ENCODE peak calls at places on chromosome X, in five cellular contexts. One of them, this sample, is unnamed.

GRCh38 chrX:23952984-23953907 is 45.4 kb downstream of the CXorf58 start:
- DNase-seq in H9: peak
- DNase-seq in keratinocyte: no peak
- DNase-seq in MM.1S: peak
- DNase-seq in fibroblast of lung: no peak
- DNase-seq in this sample: no peak

GRCh38 chrX:45806410-45807121 is 605.9 kb upstream of the DIPK2B start:
- DNase-seq in H9: no peak
- DNase-seq in keratinocyte: no peak
- DNase-seq in MM.1S: no peak
- DNase-seq in fibroblast of lung: peak
- DNase-seq in this sample: no peak

GRCh38 chrX:76987381-76987780 is 459.8 kb upstream of the FGF16 start:
- DNase-seq in H9: peak
- DNase-seq in keratinocyte: no peak
- DNase-seq in MM.1S: no peak
- DNase-seq in fibroblast of lung: no peak
- DNase-seq in this sample: no peak

GRCh38 chrX:103415528-103415927 is 39.2 kb downstream of the BEX3 start:
- DNase-seq in H9: no peak
- DNase-seq in keratinocyte: no peak
- DNase-seq in MM.1S: no peak
- DNase-seq in fibroblast of lung: no peak
- DNase-seq in this sample: no peak

GRCh38 chrX:39928704-39929439 is 168.9 kb downstream of the BCOR start:
- DNase-seq in H9: no peak
- DNase-seq in keratinocyte: no peak
- DNase-seq in MM.1S: no peak
- DNase-seq in fibroblast of lung: no peak
- DNase-seq in this sample: no peak

GRCh38 chrX:41335590-41336331 is 1.8 kb downstream of the DDX3X start:
- DNase-seq in H9: no peak
- DNase-seq in keratinocyte: no peak
- DNase-seq in MM.1S: no peak
- DNase-seq in fibroblast of lung: peak
- DNase-seq in this sample: no peak

GRCh38 chrX:28709421-28709820 is 122.2 kb downstream of the IL1RAPL1 start:
- DNase-seq in H9: no peak
- DNase-seq in keratinocyte: no peak
- DNase-seq in MM.1S: no peak
- DNase-seq in fibroblast of lung: no peak
- DNase-seq in this sample: no peak

GRCh38 chrX:11770320-11770719 is 12.3 kb downstream of the MSL3 start:
- DNase-seq in H9: peak
- DNase-seq in keratinocyte: peak
- DNase-seq in MM.1S: peak
- DNase-seq in fibroblast of lung: peak
- DNase-seq in this sample: peak

GRCh38 chrX:77446029-77446585 is 1.1 kb upstream of the FGF16 start:
- DNase-seq in H9: peak
- DNase-seq in keratinocyte: no peak
- DNase-seq in MM.1S: peak
- DNase-seq in fibroblast of lung: no peak
- DNase-seq in this sample: no peak

GRCh38 chrX:11619426-11619825 is 46.3 kb downstream of the ARHGAP6 start:
- DNase-seq in H9: no peak
- DNase-seq in keratinocyte: no peak
- DNase-seq in MM.1S: no peak
- DNase-seq in fibroblast of lung: peak
- DNase-seq in this sample: no peak

GRCh38 chrX:123884809-123885408 is 25.1 kb downstream of the XIAP start:
- DNase-seq in H9: no peak
- DNase-seq in keratinocyte: peak
- DNase-seq in MM.1S: peak
- DNase-seq in fibroblast of lung: peak
- DNase-seq in this sample: peak

GRCh38 chrX:85993539-85994197 is 53.7 kb downstream of the CHM start:
- DNase-seq in H9: no peak
- DNase-seq in keratinocyte: no peak
- DNase-seq in MM.1S: no peak
- DNase-seq in fibroblast of lung: no peak
- DNase-seq in this sample: no peak

GRCh38 chrX:85994787-85995186 is 52.6 kb downstream of the CHM start:
- DNase-seq in H9: no peak
- DNase-seq in keratinocyte: no peak
- DNase-seq in MM.1S: no peak
- DNase-seq in fibroblast of lung: peak
- DNase-seq in this sample: no peak

GRCh38 chrX:85995641-85996040 is 51.7 kb downstream of the CHM start:
- DNase-seq in H9: no peak
- DNase-seq in keratinocyte: no peak
- DNase-seq in MM.1S: no peak
- DNase-seq in fibroblast of lung: no peak
- DNase-seq in this sample: no peak

GRCh38 chrX:85992811-85993229 is 54.5 kb downstream of the CHM start:
- DNase-seq in H9: no peak
- DNase-seq in keratinocyte: no peak
- DNase-seq in MM.1S: no peak
- DNase-seq in fibroblast of lung: peak
- DNase-seq in this sample: peak

DNA sequence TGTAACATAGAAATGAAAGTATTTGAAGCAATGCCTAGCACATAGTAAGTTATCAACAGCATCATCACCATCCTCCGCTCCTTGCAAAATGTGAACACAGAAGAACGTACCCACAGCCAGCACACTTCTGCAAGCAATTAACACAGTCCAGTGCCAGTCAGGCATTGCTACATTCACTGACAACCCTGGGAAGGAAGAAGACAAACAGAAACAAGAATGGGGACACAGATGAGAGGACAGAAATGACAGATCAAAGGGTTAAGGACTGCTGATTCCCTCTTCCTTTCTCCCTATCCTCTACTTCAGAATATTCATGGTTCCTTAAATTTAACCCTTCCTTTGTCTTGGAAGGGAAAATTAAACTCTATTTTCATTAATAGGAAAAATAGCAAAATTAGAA is 53.1 kb downstream of the CHM start:
- DNase-seq in H9: no peak
- DNase-seq in keratinocyte: no peak
- DNase-seq in MM.1S: no peak
- DNase-seq in fibroblast of lung: no peak
- DNase-seq in this sample: no peak
- H2AFZ ChIP-seq in H9: no peak
- H2AFZ ChIP-seq in keratinocyte: no peak
- H2AFZ ChIP-seq in MM.1S: no peak
- H2AFZ ChIP-seq in fibroblast of lung: no peak
- H2AFZ ChIP-seq in this sample: no peak

DNA sequence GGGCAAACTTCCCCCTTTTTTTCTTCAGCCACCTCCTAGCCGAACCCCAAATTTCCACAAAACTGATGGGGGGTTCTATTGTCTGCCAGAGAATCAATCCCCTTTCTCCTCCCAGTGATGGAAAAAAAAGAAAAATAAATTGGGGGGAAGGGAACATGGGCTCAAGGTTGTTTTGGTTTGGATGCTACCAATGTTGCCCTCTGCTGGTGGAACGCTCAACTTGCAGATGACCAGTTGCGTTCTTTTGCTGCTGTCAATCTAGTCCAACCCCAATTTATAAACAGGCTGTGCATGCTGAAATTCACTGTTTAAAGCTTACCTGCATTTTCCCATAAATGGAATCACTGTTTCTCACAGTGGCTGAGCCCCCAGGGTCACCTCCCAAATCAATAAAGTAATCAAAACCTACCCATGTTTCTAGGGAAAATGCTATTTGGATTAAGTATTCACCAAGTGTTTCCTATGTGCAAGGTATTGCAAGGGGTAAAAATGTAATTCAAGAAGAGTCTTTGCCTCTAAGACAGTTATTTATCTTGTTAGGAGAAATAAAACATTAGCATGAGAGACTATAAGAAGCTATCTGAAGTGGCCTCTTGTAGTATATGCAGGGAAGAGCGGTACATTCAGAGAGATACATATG is 116.7 kb upstream of the TMEM164 start:
- DNase-seq in H9: peak
- DNase-seq in keratinocyte: peak
- DNase-seq in MM.1S: peak
- DNase-seq in fibroblast of lung: peak
- DNase-seq in this sample: peak
- H2AFZ ChIP-seq in H9: no peak
- H2AFZ ChIP-seq in keratinocyte: no peak
- H2AFZ ChIP-seq in MM.1S: no peak
- H2AFZ ChIP-seq in fibroblast of lung: no peak
- H2AFZ ChIP-seq in this sample: no peak

GRCh38 chrX:56253832-56254703 is 21.9 kb downstream of the KLF8 start:
- DNase-seq in H9: no peak
- DNase-seq in keratinocyte: no peak
- DNase-seq in MM.1S: no peak
- DNase-seq in fibroblast of lung: no peak
- DNase-seq in this sample: no peak

DNA sequence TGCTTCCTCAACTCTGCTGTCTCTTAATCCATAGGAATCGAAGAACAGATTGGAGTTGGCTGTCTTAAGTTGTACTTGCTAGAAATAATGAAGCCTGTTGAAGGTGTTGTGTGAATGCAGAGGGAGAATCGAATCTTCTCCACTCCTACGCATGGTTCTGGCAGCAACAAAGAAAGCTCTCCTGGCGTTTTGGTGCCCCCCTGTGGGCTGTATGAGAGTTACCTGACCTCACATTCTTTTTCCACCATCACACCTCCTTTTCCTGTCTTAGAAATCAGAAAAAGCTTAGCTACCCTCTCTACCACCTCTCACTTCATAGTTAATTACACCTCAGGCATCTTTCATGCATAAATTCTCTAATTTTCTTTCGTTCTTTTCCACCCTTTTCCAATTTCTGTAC is 16.3 kb downstream of the KLF8 start:
- DNase-seq in H9: peak
- DNase-seq in keratinocyte: no peak
- DNase-seq in MM.1S: peak
- DNase-seq in fibroblast of lung: peak
- DNase-seq in this sample: no peak
- H2AFZ ChIP-seq in H9: no peak
- H2AFZ ChIP-seq in keratinocyte: no peak
- H2AFZ ChIP-seq in MM.1S: peak
- H2AFZ ChIP-seq in fibroblast of lung: no peak
- H2AFZ ChIP-seq in this sample: no peak

DNA sequence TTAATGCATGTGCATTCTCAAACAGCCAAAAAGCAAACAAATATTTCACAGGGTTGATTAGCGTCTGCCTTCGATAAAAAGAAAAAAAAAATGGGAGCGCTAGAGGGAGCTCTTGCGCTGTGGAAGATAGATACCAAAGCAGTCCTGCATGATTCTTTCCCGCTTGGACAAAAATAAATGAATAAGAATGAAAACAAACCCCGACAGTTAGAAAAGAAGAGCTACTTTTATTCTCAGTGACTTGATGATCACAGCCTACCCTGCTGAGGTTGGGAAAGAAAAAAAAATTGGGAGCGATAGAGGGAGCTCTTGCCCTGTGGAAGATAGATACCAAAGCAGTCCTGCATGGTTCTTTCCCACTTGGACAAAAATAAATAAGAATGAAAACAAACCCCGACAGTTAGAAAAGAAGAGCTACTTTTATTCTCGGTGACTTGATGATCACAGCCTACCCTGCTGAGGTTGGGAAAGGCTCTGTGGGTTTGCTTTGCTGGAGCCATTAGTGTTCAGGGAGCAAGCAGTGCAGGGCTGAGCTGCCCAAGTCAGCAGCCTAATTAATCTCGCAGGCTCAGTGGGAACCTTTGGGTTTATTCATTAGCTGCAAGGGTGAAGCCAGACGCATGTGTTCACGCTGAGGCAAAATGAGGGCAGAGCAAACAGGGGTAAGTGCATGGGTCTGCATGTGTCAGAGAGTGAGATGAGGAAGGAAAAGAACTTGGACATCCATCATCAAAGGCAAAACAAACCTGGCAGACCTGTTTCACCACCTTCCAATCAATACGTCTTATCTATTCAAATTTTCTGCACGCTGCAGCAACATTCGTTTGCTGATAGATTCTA is 249.3 kb upstream of the PRKX start:
- DNase-seq in H9: peak
- DNase-seq in keratinocyte: no peak
- DNase-seq in MM.1S: peak
- DNase-seq in fibroblast of lung: peak
- DNase-seq in this sample: peak
- H2AFZ ChIP-seq in H9: no peak
- H2AFZ ChIP-seq in keratinocyte: no peak
- H2AFZ ChIP-seq in MM.1S: peak
- H2AFZ ChIP-seq in fibroblast of lung: no peak
- H2AFZ ChIP-seq in this sample: peak

This sample was measured in PC-9.